ENCODE peak calls at places on chromosomes 6 and 20, in four cellular contexts. One of them, this sample, is unnamed.

GRCh38 chr6:13272131-13273046 is 55.9 kb downstream of the TBC1D7 start:
- DNase-seq in prostate gland: no peak
- DNase-seq in WERI-Rb-1: no peak
- DNase-seq in AG20443: no peak
- DNase-seq in this sample: no peak

GRCh38 chr6:114092943-114093342 is 122.0 kb upstream of the HDAC2 start:
- DNase-seq in prostate gland: no peak
- DNase-seq in WERI-Rb-1: no peak
- DNase-seq in AG20443: no peak
- DNase-seq in this sample: no peak

GRCh38 chr20:24699321-24700165 is 230.1 kb downstream of the SYNDIG1 start:
- DNase-seq in prostate gland: no peak
- DNase-seq in WERI-Rb-1: no peak
- DNase-seq in AG20443: no peak
- DNase-seq in this sample: no peak

GRCh38 chr6:39313526-39314272 is 520 bp downstream of the KCNK17 start:
- DNase-seq in prostate gland: no peak
- DNase-seq in WERI-Rb-1: no peak
- DNase-seq in AG20443: no peak
- DNase-seq in this sample: no peak

GRCh38 chr20:11229772-11230171 is 556.0 kb upstream of the JAG1 start:
- DNase-seq in prostate gland: no peak
- DNase-seq in WERI-Rb-1: no peak
- DNase-seq in AG20443: peak
- DNase-seq in this sample: no peak

GRCh38 chr6:1552296-1552761 is 57.4 kb upstream of the FOXC1 start:
- DNase-seq in prostate gland: no peak
- DNase-seq in WERI-Rb-1: no peak
- DNase-seq in AG20443: peak
- DNase-seq in this sample: peak

GRCh38 chr6:27630727-27631613 is 158.1 kb upstream of the ZNF184 start:
- DNase-seq in prostate gland: peak
- DNase-seq in WERI-Rb-1: peak
- DNase-seq in AG20443: peak
- DNase-seq in this sample: no peak

GRCh38 chr6:139161817-139162284 is 27.0 kb downstream of the HECA start:
- DNase-seq in prostate gland: no peak
- DNase-seq in WERI-Rb-1: no peak
- DNase-seq in AG20443: no peak
- DNase-seq in this sample: no peak

GRCh38 chr20:33832113-33832853 is 21.1 kb downstream of the CHMP4B start:
- DNase-seq in prostate gland: no peak
- DNase-seq in WERI-Rb-1: no peak
- DNase-seq in AG20443: no peak
- DNase-seq in this sample: no peak

GRCh38 chr6:83472767-83473166 is 39.6 kb upstream of the PRSS35 start:
- DNase-seq in prostate gland: no peak
- DNase-seq in WERI-Rb-1: no peak
- DNase-seq in AG20443: no peak
- DNase-seq in this sample: no peak

GRCh38 chr20:61307686-61308085 is 55.6 kb downstream of the CDH4 start:
- DNase-seq in prostate gland: no peak
- DNase-seq in WERI-Rb-1: no peak
- DNase-seq in AG20443: no peak
- DNase-seq in this sample: no peak

GRCh38 chr6:36788186-36788585 is 51.1 kb downstream of the CPNE5 start:
- DNase-seq in prostate gland: no peak
- DNase-seq in WERI-Rb-1: no peak
- DNase-seq in AG20443: no peak
- DNase-seq in this sample: no peak

GRCh38 chr20:63394069-63394468 is 32.9 kb upstream of the CHRNA4 start:
- DNase-seq in prostate gland: no peak
- DNase-seq in WERI-Rb-1: no peak
- DNase-seq in AG20443: no peak
- DNase-seq in this sample: peak

GRCh38 chr20:17650816-17651760 is 31.0 kb downstream of the RRBP1 start:
- DNase-seq in prostate gland: no peak
- DNase-seq in WERI-Rb-1: no peak
- DNase-seq in AG20443: peak
- DNase-seq in this sample: no peak

GRCh38 chr6:155328539-155329459 is 14.5 kb upstream of the TFB1M start:
- DNase-seq in prostate gland: no peak
- DNase-seq in WERI-Rb-1: no peak
- DNase-seq in AG20443: no peak
- DNase-seq in this sample: no peak

GRCh38 chr6:17276766-17277165 is 4.4 kb upstream of the RBM24 start:
- DNase-seq in prostate gland: no peak
- DNase-seq in WERI-Rb-1: no peak
- DNase-seq in AG20443: peak
- DNase-seq in this sample: no peak

GRCh38 chr6:102517506-102517905 is 1124.0 kb downstream of the GRIK2 start:
- DNase-seq in prostate gland: no peak
- DNase-seq in WERI-Rb-1: no peak
- DNase-seq in AG20443: no peak
- DNase-seq in this sample: no peak

GRCh38 chr6:110874880-110875547 is 429 bp downstream of the AMD1 start:
- DNase-seq in prostate gland: peak
- DNase-seq in WERI-Rb-1: peak
- DNase-seq in AG20443: peak
- DNase-seq in this sample: no peak

GRCh38 chr6:24891004-24891403 is 44.8 kb downstream of the RIPOR2 start:
- DNase-seq in prostate gland: no peak
- DNase-seq in WERI-Rb-1: no peak
- DNase-seq in AG20443: peak
- DNase-seq in this sample: no peak

GRCh38 chr6:5173862-5174643 is 86.7 kb downstream of the LYRM4 start:
- DNase-seq in prostate gland: no peak
- DNase-seq in WERI-Rb-1: no peak
- DNase-seq in AG20443: no peak
- DNase-seq in this sample: no peak

GRCh38 chr6:125899726-125900182 is 56.8 kb upstream of the HINT3 start:
- DNase-seq in prostate gland: no peak
- DNase-seq in WERI-Rb-1: peak
- DNase-seq in AG20443: no peak
- DNase-seq in this sample: no peak

GRCh38 chr6:75747371-75747984 is 1.6 kb upstream of the MYO6 start:
- DNase-seq in prostate gland: peak
- DNase-seq in WERI-Rb-1: no peak
- DNase-seq in AG20443: no peak
- DNase-seq in this sample: peak

GRCh38 chr6:43076928-43077809 is 1.1 kb downstream of the PTK7 start:
- DNase-seq in prostate gland: no peak
- DNase-seq in WERI-Rb-1: peak
- DNase-seq in AG20443: peak
- DNase-seq in this sample: no peak

GRCh38 chr6:128882991-128883571 is at the start of gene LAMA2:
- DNase-seq in prostate gland: peak
- DNase-seq in WERI-Rb-1: no peak
- DNase-seq in AG20443: peak
- DNase-seq in this sample: no peak

GRCh38 chr6:146700078-146700686 is 101.4 kb downstream of the ADGB start:
- DNase-seq in prostate gland: peak
- DNase-seq in WERI-Rb-1: peak
- DNase-seq in AG20443: peak
- DNase-seq in this sample: peak

GRCh38 chr6:26594730-26595632 is 1.8 kb upstream of the ABT1 start:
- DNase-seq in prostate gland: no peak
- DNase-seq in WERI-Rb-1: no peak
- DNase-seq in AG20443: no peak
- DNase-seq in this sample: no peak

GRCh38 chr20:50399003-50399916 is 110.9 kb upstream of the PTPN1 start:
- DNase-seq in prostate gland: no peak
- DNase-seq in WERI-Rb-1: no peak
- DNase-seq in AG20443: peak
- DNase-seq in this sample: no peak

GRCh38 chr6:35519313-35520015 is 6.8 kb upstream of the TULP1 start:
- DNase-seq in prostate gland: no peak
- DNase-seq in WERI-Rb-1: no peak
- DNase-seq in AG20443: no peak
- DNase-seq in this sample: no peak

GRCh38 chr6:151658091-151658490 is 149.4 kb upstream of the ESR1 start:
- DNase-seq in prostate gland: no peak
- DNase-seq in WERI-Rb-1: no peak
- DNase-seq in AG20443: no peak
- DNase-seq in this sample: peak

GRCh38 chr6:87334683-87335082 is 5.6 kb upstream of the GJB7 start:
- DNase-seq in prostate gland: no peak
- DNase-seq in WERI-Rb-1: no peak
- DNase-seq in AG20443: peak
- DNase-seq in this sample: no peak

GRCh38 chr20:58227391-58228102 is 906 bp downstream of the ANKRD60 start:
- DNase-seq in prostate gland: no peak
- DNase-seq in WERI-Rb-1: no peak
- DNase-seq in AG20443: no peak
- DNase-seq in this sample: no peak

GRCh38 chr20:32333988-32334885 is 23.9 kb upstream of the ASXL1 start:
- DNase-seq in prostate gland: no peak
- DNase-seq in WERI-Rb-1: no peak
- DNase-seq in AG20443: no peak
- DNase-seq in this sample: no peak

GRCh38 chr6:44439270-44440045 is 52.0 kb downstream of the CDC5L start:
- DNase-seq in prostate gland: no peak
- DNase-seq in WERI-Rb-1: no peak
- DNase-seq in AG20443: peak
- DNase-seq in this sample: no peak

GRCh38 chr6:170489836-170490235 is 63.3 kb downstream of the PSMB1 start:
- DNase-seq in prostate gland: no peak
- DNase-seq in WERI-Rb-1: no peak
- DNase-seq in AG20443: peak
- DNase-seq in this sample: no peak

GRCh38 chr20:833121-833449 is 430 bp upstream of the FAM110A start:
- DNase-seq in prostate gland: no peak
- DNase-seq in WERI-Rb-1: no peak
- DNase-seq in AG20443: peak
- DNase-seq in this sample: no peak

GRCh38 chr6:42251911-42252637 is 34.4 kb upstream of the MRPS10 start:
- DNase-seq in prostate gland: no peak
- DNase-seq in WERI-Rb-1: no peak
- DNase-seq in AG20443: peak
- DNase-seq in this sample: no peak

GRCh38 chr6:14313220-14313619 is 195.6 kb downstream of the CD83 start:
- DNase-seq in prostate gland: no peak
- DNase-seq in WERI-Rb-1: no peak
- DNase-seq in AG20443: no peak
- DNase-seq in this sample: no peak